ENCODE peak calls at places on chromosomes 7 and 10, in nine cellular contexts. D is stimulated activated CD4-positive, alpha-beta T cell treated with anti-CD3 and anti-CD28 coated beads, TNF-alpha, amount 100 ng/mL, for 4 hours; O is NCI-H187; F is GM04503; C is activated T-cell treated with anti-CD3 and anti-CD28 coated beads for 24 hours; L is G401; E is tibial nerve; V is B cell; U is cardiac fibroblast. R is an unnamed sample.
A peak's percentile ranks its signal among the peaks of the same experiment; 100 is the strongest.

GRCh38 chr10:8404721-8405120 is 350.2 kb downstream of the GATA3 start:
- DNase-seq in D (peak; percentile 9), O (no peak), F (no peak), C (no peak), L (no peak), E (no peak), V (peak; percentile 8), U (no peak), R (no peak)

GRCh38 chr7:25098096-25099046 is 26.7 kb downstream of the CYCS start:
- DNase-seq in D (peak; percentile 29), O (peak; percentile 5), F (no peak), C (peak; percentile 34), L (peak; percentile 45), E (peak; percentile 15), V (peak; percentile 75), U (peak; percentile 80), R (peak; percentile 85)

GRCh38 chr7:155972247-155972646 is 160.0 kb upstream of the SHH start:
- DNase-seq in D (no peak), O (no peak), F (no peak), C (no peak), L (no peak), E (no peak), V (no peak), U (no peak), R (no peak)

GRCh38 chr10:128716181-128716580 is 590.0 kb upstream of the MKI67 start:
- DNase-seq in D (no peak), O (no peak), F (no peak), C (no peak), L (no peak), E (no peak), V (no peak), U (no peak), R (no peak)

GRCh38 chr10:28020080-28020860 is 21.4 kb upstream of the ODAD2 start:
- DNase-seq in D (no peak), O (no peak), F (no peak), C (no peak), L (no peak), E (no peak), V (no peak), U (no peak), R (no peak)

GRCh38 chr7:17242504-17242903 is 55.9 kb upstream of the AHR start:
- DNase-seq in D (no peak), O (no peak), F (no peak), C (no peak), L (no peak), E (no peak), V (no peak), U (no peak), R (no peak)

GRCh38 chr7:133629696-133630095 is 376.8 kb downstream of the EXOC4 start:
- DNase-seq in D (no peak), O (no peak), F (no peak), C (no peak), L (no peak), E (no peak), V (no peak), U (no peak), R (peak; percentile 65)

GRCh38 chr7:29797112-29797944 is 9.0 kb upstream of the WIPF3 start:
- DNase-seq in D (no peak), O (no peak), F (no peak), C (no peak), L (no peak), E (no peak), V (no peak), U (no peak), R (no peak)

GRCh38 chr7:148116954-148117353 is 473.6 kb upstream of the C7orf33 start:
- DNase-seq in D (no peak), O (no peak), F (no peak), C (no peak), L (no peak), E (no peak), V (no peak), U (no peak), R (no peak)

GRCh38 chr10:10961078-10961477 is 56.6 kb upstream of the CELF2 start:
- DNase-seq in D (no peak), O (no peak), F (no peak), C (no peak), L (no peak), E (no peak), V (no peak), U (no peak), R (no peak)

GRCh38 chr10:131134001-131134576 is 177.4 kb downstream of the TCERG1L start:
- DNase-seq in D (no peak), O (no peak), F (no peak), C (no peak), L (no peak), E (no peak), V (no peak), U (no peak), R (no peak)

GRCh38 chr10:102422586-102423129 is 2.0 kb downstream of the FBXL15 start:
- DNase-seq in D (no peak), O (peak; percentile 13), F (no peak), C (no peak), L (peak; percentile 66), E (peak; percentile 48), V (peak; percentile 76), U (peak; percentile 75), R (peak; percentile 93)

GRCh38 chr10:124224331-124225028 is 131.1 kb upstream of the CHST15 start:
- DNase-seq in D (no peak), O (no peak), F (no peak), C (no peak), L (peak; percentile 8), E (no peak), V (peak; percentile 27), U (peak; percentile 5), R (peak; percentile 30)

GRCh38 chr7:101128040-101128834 is 1.3 kb downstream of the SERPINE1 start:
- DNase-seq in D (no peak), O (no peak), F (no peak), C (no peak), L (no peak), E (no peak), V (no peak), U (peak; percentile 71), R (peak; percentile 51)

GRCh38 chr10:69068549-69068948 is 19.4 kb upstream of the SRGN start:
- DNase-seq in D (no peak), O (no peak), F (no peak), C (no peak), L (no peak), E (no peak), V (no peak), U (no peak), R (no peak)